ENCODE peak calls at places on chromosomes 12 and 14, in seven cellular contexts. G, A, Z, X, D, I and Q are unnamed samples.

GRCh38 chr14:26905219-26905618 is 307.4 kb upstream of the NOVA1 start:
- DNase-seq in G (no peak), A (no peak), Z (no peak), X (no peak), D (no peak), I (no peak), Q (no peak)

GRCh38 chr14:30252800-30253425 is 306.0 kb upstream of the G2E3 start:
- DNase-seq in G (no peak), A (no peak), Z (no peak), X (no peak), D (peak; percentile 53), I (peak; percentile 22), Q (no peak)

GRCh38 chr12:14955876-14956811 is 5.3 kb downstream of the ARHGDIB start:
- DNase-seq in G (no peak), A (no peak), Z (no peak), X (no peak), D (no peak), I (no peak), Q (no peak)

GRCh38 chr12:105581420-105581819 is 250.9 kb downstream of the C12orf75 start:
- DNase-seq in G (no peak), A (no peak), Z (no peak), X (no peak), D (no peak), I (no peak), Q (peak; percentile 58)

GRCh38 chr12:52539024-52539820 is 13.7 kb downstream of the KRT71 start:
- DNase-seq in G (no peak), A (peak; percentile 69), Z (no peak), X (no peak), D (peak; percentile 52), I (peak; percentile 9), Q (no peak)

GRCh38 chr12:26017484-26018211 is 59.2 kb downstream of the RASSF8 start:
- DNase-seq in G (peak; percentile 50), A (peak; percentile 21), Z (no peak), X (no peak), D (no peak), I (no peak), Q (peak; percentile 78)

GRCh38 chr12:46490635-46491034 is 118.1 kb upstream of the SLC38A2 start:
- DNase-seq in G (no peak), A (no peak), Z (no peak), X (no peak), D (peak; percentile 27), I (peak; percentile 28), Q (no peak)

GRCh38 chr14:32940066-32940651 is 1.5 kb downstream of the NPAS3 start:
- DNase-seq in G (no peak), A (no peak), Z (no peak), X (no peak), D (peak; percentile 69), I (peak; percentile 62), Q (no peak)

GRCh38 chr12:9701380-9702154 is 31.3 kb downstream of the CLECL1 start:
- DNase-seq in G (no peak), A (no peak), Z (no peak), X (no peak), D (no peak), I (no peak), Q (no peak)

GRCh38 chr14:35416108-35416750 is 11.7 kb upstream of the NFKBIA start:
- DNase-seq in G (no peak), A (no peak), Z (no peak), X (no peak), D (peak; percentile 24), I (no peak), Q (no peak)

GRCh38 chr12:131912526-131913274 is 16.4 kb upstream of the PUS1 start:
- DNase-seq in G (no peak), A (peak; percentile 90), Z (peak; percentile 90), X (no peak), D (peak; percentile 90), I (peak; percentile 84), Q (no peak)

GRCh38 chr12:105427883-105428282 is 97.4 kb downstream of the C12orf75 start:
- DNase-seq in G (no peak), A (no peak), Z (no peak), X (no peak), D (peak; percentile 52), I (peak; percentile 34), Q (no peak)

GRCh38 chr12:106084759-106085158 is 54.0 kb downstream of the NUAK1 start:
- DNase-seq in G (no peak), A (no peak), Z (no peak), X (no peak), D (no peak), I (no peak), Q (no peak)

GRCh38 chr12:106118-106561 is 39.6 kb downstream of the IQSEC3 start:
- DNase-seq in G (peak; percentile 22), A (peak; percentile 12), Z (no peak), X (no peak), D (no peak), I (no peak), Q (peak; percentile 52)

GRCh38 chr12:92059976-92060375 is 85.7 kb downstream of the BTG1 start:
- DNase-seq in G (no peak), A (no peak), Z (no peak), X (no peak), D (peak; percentile 86), I (peak; percentile 74), Q (no peak)

GRCh38 chr12:53219956-53220856 is 11.8 kb downstream of the RARG start:
- DNase-seq in G (no peak), A (peak; percentile 79), Z (no peak), X (no peak), D (peak; percentile 82), I (peak; percentile 82), Q (peak; percentile 60)

GRCh38 chr14:64035143-64035542 is 182.3 kb downstream of the SYNE2 start:
- DNase-seq in G (no peak), A (no peak), Z (no peak), X (no peak), D (peak; percentile 43), I (peak; percentile 7), Q (no peak)

GRCh38 chr14:89444044-89444443 is 27.0 kb upstream of the FOXN3 start:
- DNase-seq in G (no peak), A (no peak), Z (no peak), X (no peak), D (no peak), I (peak; percentile 17), Q (no peak)

GRCh38 chr12:6061661-6062060 is 62.8 kb downstream of the VWF start:
- DNase-seq in G (no peak), A (no peak), Z (no peak), X (no peak), D (no peak), I (no peak), Q (no peak)

GRCh38 chr12:82527165-82527780 is 159.4 kb upstream of the TMTC2 start:
- DNase-seq in G (peak; percentile 22), A (peak; percentile 28), Z (no peak), X (peak; percentile 31), D (peak; percentile 56), I (peak; percentile 69), Q (no peak)

GRCh38 chr14:104680806-104681688 is 8.4 kb upstream of the INF2 start:
- DNase-seq in G (no peak), A (peak; percentile 87), Z (peak; percentile 85), X (peak; percentile 83), D (peak; percentile 84), I (peak; percentile 78), Q (no peak)

GRCh38 chr12:22578328-22578727 is 34.0 kb upstream of the C2CD5 start:
- DNase-seq in G (no peak), A (no peak), Z (no peak), X (no peak), D (no peak), I (no peak), Q (no peak)

GRCh38 chr12:1830981-1831930 is 10.9 kb downstream of the LRTM2 start:
- DNase-seq in G (no peak), A (no peak), Z (no peak), X (no peak), D (peak; percentile 54), I (peak; percentile 54), Q (peak; percentile 92)

GRCh38 chr14:26984318-26985177 is 386.7 kb upstream of the NOVA1 start:
- DNase-seq in G (peak; percentile 22), A (no peak), Z (no peak), X (peak; percentile 23), D (peak; percentile 55), I (peak; percentile 73), Q (peak; percentile 49)

GRCh38 chr14:34554540-34555250 is 15.2 kb upstream of the EAPP start:
- DNase-seq in G (no peak), A (peak; percentile 29), Z (no peak), X (no peak), D (no peak), I (no peak), Q (peak; percentile 18)

GRCh38 chr12:104387190-104387589 is 69.6 kb upstream of the CHST11 start:
- DNase-seq in G (no peak), A (no peak), Z (no peak), X (no peak), D (peak; percentile 25), I (peak; percentile 20), Q (no peak)

GRCh38 chr14:75350505-75351060 is 72.0 kb downstream of the FOS start:
- DNase-seq in G (no peak), A (no peak), Z (no peak), X (no peak), D (no peak), I (no peak), Q (no peak)

GRCh38 chr14:90837355-90837754 is 21.1 kb upstream of the TTC7B start:
- DNase-seq in G (no peak), A (no peak), Z (no peak), X (no peak), D (peak; percentile 56), I (no peak), Q (no peak)

GRCh38 chr12:117662620-117663395 is 301.4 kb upstream of the NOS1 start:
- DNase-seq in G (no peak), A (no peak), Z (no peak), X (no peak), D (peak; percentile 9), I (no peak), Q (no peak)

GRCh38 chr12:8992086-8992409 is 2.7 kb downstream of the KLRG1 start:
- DNase-seq in G (no peak), A (no peak), Z (no peak), X (no peak), D (no peak), I (no peak), Q (no peak)